ENCODE peak calls at places on chromosome 7, in four cellular contexts. O, U, N and X are unnamed samples.

GRCh38 chr7:29623976-29624375 is 60.3 kb downstream of the PRR15 start:
- DNase-seq in N (no peak), O (no peak), U (peak; percentile 74), X (peak; percentile 39)

GRCh38 chr7:45157653-45158401 is at the start of gene RAMP3:
- DNase-seq in O (peak; percentile 92), U (no peak), N (no peak), X (no peak)

GRCh38 chr7:36002900-36003299 is 150.2 kb upstream of the EEPD1 start:
- DNase-seq in U (no peak), N (no peak), O (no peak), X (no peak)

GRCh38 chr7:7333610-7334009 is 151.3 kb downstream of the C1GALT1 start:
- DNase-seq in N (no peak), O (no peak), U (no peak), X (no peak)

GRCh38 chr7:17948503-17949238 is 8.4 kb upstream of the SNX13 start:
- DNase-seq in N (no peak), U (peak; percentile 55), O (no peak), X (no peak)

GRCh38 chr7:11217848-11218565 is 244.3 kb downstream of the PHF14 start:
- DNase-seq in U (no peak), O (no peak), N (no peak), X (no peak)

GRCh38 chr7:80253653-80254052 is 119.0 kb downstream of the GNAI1 start:
- DNase-seq in U (no peak), N (no peak), O (no peak), X (no peak)

GRCh38 chr7:2014391-2015241 is 218.1 kb downstream of the MAD1L1 start:
- DNase-seq in O (peak; percentile 57), U (no peak), N (no peak), X (no peak)

GRCh38 chr7:149822353-149822943 is 15.7 kb upstream of the ZNF862 start:
- DNase-seq in U (no peak), N (no peak), O (peak; percentile 66), X (no peak)

GRCh38 chr7:191105-192034 is 1.0 kb upstream of the FAM20C start:
- DNase-seq in O (peak; percentile 82), N (no peak), U (peak; percentile 75), X (peak; percentile 89)

GRCh38 chr7:119935418-119936025 is 337.5 kb upstream of the KCND2 start:
- DNase-seq in O (no peak), U (peak; percentile 2), N (no peak), X (no peak)

GRCh38 chr7:100358027-100358856 is at the start of gene PILRB:
- DNase-seq in U (no peak), N (no peak), O (no peak), X (no peak)

GRCh38 chr7:2886900-2887299 is 42.8 kb upstream of the GNA12 start:
- DNase-seq in U (peak; percentile 68), O (peak; percentile 92), N (peak; percentile 35), X (peak; percentile 60)

GRCh38 chr7:101743995-101744360 is 73.4 kb upstream of the CUX1 start:
- DNase-seq in N (no peak), U (no peak), O (peak; percentile 85), X (no peak)

GRCh38 chr7:76282344-76283253 is 19.9 kb upstream of the HSPB1 start:
- DNase-seq in U (no peak), O (peak; percentile 95), N (no peak), X (no peak)
- H3K4me3 ChIP-seq in U (peak overlapping the region; percentile 34), O (peak overlapping the region; percentile 55), N (peak overlapping the region; percentile 30), X (no peak overlapping the region)

DNA sequence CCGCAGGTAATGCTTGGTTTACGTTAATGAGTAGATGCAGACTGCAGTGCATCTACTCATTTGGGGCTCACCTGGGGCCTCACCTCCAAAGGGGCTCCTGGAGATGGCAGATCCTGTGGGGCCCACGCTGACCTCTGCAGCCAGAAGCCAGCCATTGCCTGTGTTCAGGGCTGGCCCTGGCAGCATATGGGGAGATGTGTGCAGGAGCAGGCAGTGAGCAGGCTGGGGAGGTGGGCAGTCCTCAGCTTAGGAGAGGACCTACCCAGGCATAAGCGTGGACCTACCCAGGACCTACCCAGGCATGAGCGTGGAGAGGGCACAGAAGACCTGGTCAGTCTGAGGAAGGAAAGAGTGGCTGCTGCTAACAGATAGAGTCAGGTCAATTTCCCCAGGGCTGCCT is 178.5 kb downstream of the PTPRN2 start:
- DNase-seq in U (no peak), O (peak; percentile 66), N (no peak), X (no peak)
- H3K27me3 ChIP-seq in U (no peaks in the 10 kb centered on the region), O (no peaks in the 10 kb centered on the region), N (no peaks in the 10 kb centered on the region), X (no peaks in the 10 kb centered on the region)

GRCh38 chr7:74181821-74182220 is 7.7 kb downstream of the EIF4H start:
- DNase-seq in N (no peak), U (no peak), O (no peak), X (no peak)

GRCh38 chr7:74183653-74184450 is 9.7 kb downstream of the EIF4H start:
- DNase-seq in O (peak; percentile 58), N (peak; percentile 19), U (no peak), X (no peak)

GRCh38 chr7:74180866-74181265 is 6.7 kb downstream of the EIF4H start:
- DNase-seq in N (no peak), U (no peak), O (no peak), X (no peak)

GRCh38 chr7:74183142-74183541 is 9.0 kb downstream of the EIF4H start:
- DNase-seq in U (no peak), N (no peak), O (no peak), X (no peak)

DNA sequence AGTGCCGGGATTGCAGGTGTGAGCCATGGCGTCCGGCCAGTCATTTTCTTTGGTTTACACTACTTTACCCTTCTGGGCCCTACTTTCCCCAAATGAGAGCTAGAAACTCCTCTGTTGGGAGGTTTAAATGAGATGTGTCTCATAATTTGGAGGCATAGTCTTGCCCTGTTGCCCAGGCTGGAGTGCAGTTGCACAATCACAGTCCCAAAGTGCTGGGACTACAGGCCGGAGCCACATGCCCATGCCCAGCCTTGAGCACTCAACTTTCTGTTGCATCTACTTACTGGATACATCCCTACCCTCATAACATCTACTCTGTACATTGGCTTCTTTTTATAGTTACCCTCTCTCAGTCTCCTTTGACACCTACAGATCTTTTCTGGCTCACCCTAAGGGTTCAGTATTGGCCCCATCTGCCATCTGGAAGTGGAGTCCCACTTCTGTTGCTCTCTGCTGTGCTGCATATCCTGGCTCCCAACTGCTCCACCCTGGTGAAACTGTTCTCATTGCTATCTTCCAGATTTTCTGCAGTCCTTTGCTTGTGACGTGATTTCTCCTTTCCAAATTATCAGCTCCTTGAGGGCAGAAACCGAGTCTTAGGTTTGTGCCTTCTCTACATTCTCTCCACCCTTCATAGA is 8.4 kb downstream of the EIF4H start:
- DNase-seq in U (no peak), O (no peak), N (no peak), X (no peak)
- H3K36me3 ChIP-seq in U (peaks cover 13% of the 10 kb centered on the region), O (peaks cover 6% of the 10 kb centered on the region), N (peaks cover 2% of the 10 kb centered on the region), X (peaks cover 31% of the 10 kb centered on the region)

GRCh38 chr7:86645174-86645566 is 1.5 kb downstream of the GRM3 start:
- DNase-seq in N (no peak), O (peak; percentile 39), U (no peak), X (no peak)
- H3K4me3 ChIP-seq in N (no peak overlapping the region), O (peak overlapping the region; percentile 41), U (no peak overlapping the region), X (no peak overlapping the region)

DNA sequence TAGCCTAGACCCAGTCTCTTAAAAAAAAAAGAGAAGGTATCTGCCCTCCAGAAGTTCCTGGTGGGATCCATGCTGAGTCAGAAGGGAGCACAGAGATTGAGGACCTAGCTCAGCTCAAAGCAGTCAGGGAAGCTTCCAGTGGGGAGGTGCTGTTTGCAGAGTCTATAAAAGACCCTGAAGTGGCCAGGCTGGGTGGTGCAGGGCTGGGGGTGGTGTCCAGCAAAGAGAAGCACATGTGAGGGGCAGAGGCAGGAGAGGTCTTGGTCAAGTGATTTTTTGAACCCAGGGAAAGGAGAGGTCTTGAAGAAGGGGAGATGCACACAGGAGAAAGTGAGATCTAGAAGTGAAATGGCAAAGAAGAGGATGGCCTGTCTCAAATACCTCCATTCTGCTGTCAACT is 130.4 kb upstream of the PODXL start:
- DNase-seq in O (no peak), U (no peak), N (no peak), X (no peak)
- H3K27me3 ChIP-seq in O (no peaks in the 10 kb centered on the region), U (no peaks in the 10 kb centered on the region), N (no peaks in the 10 kb centered on the region), X (peaks cover 9% of the 10 kb centered on the region)

GRCh38 chr7:135584362-135585353 is 26.9 kb downstream of the NUP205 start:
- DNase-seq in N (no peak), O (no peak), U (peak; percentile 49), X (no peak)
- H3K36me3 ChIP-seq in N (peaks cover 22% of the 10 kb centered on the region), O (peaks cover 32% of the 10 kb centered on the region), U (peaks cover 48% of the 10 kb centered on the region), X (peaks cover 35% of the 10 kb centered on the region)